ENCODE peak calls at places on chromosomes 4 and X, in five cellular contexts. T, R, I, O and K are unnamed samples.

GRCh38 chr4:10115271-10115656 is 1.3 kb downstream of the WDR1 start:
- DNase-seq in I (no peak), O (no peak), R (peak), T (no peak), K (no peak)

GRCh38 chr4:149706942-149707341 is 108.7 kb downstream of the IQCM start:
- DNase-seq in O (no peak), I (no peak), R (no peak), T (no peak), K (no peak)

GRCh38 chr4:170008376-170008775 is 17.8 kb downstream of the MFAP3L start:
- DNase-seq in O (no peak), R (peak), I (no peak), T (no peak), K (no peak)

GRCh38 chr4:53019485-53020382 is 157.6 kb downstream of the RASL11B start:
- DNase-seq in O (no peak), R (peak), T (no peak), I (no peak), K (no peak)

GRCh38 chrX:39725928-39726619 is 371.7 kb downstream of the BCOR start:
- DNase-seq in R (peak), O (no peak), I (no peak), T (no peak), K (no peak)

GRCh38 chr4:27764526-27764837 is 903.8 kb downstream of the STIM2 start:
- DNase-seq in O (no peak), R (no peak), I (no peak), T (no peak), K (no peak)

GRCh38 chrX:44483965-44484606 is 58.6 kb downstream of the FUNDC1 start:
- DNase-seq in T (no peak), R (peak), I (no peak), O (no peak), K (no peak)

GRCh38 chr4:17128268-17128667 is 229.8 kb upstream of the LDB2 start:
- DNase-seq in O (no peak), R (no peak), I (no peak), T (no peak), K (no peak)

GRCh38 chr4:149409186-149410056 is 406.2 kb downstream of the IQCM start:
- DNase-seq in O (no peak), T (peak), I (no peak), R (peak), K (peak)

GRCh38 chr4:46016306-46016705 is 107.5 kb downstream of the GABRG1 start:
- DNase-seq in T (no peak), I (no peak), R (no peak), O (no peak), K (no peak)

GRCh38 chrX:1582686-1583437 is 8.5 kb upstream of the AKAP17A start:
- DNase-seq in O (peak), I (no peak), T (no peak), R (peak), K (no peak)

GRCh38 chrX:154369453-154370299 is 4.8 kb downstream of the FLNA start:
- DNase-seq in T (peak), I (peak), R (peak), O (peak), K (peak)

GRCh38 chr4:152713951-152714705 is 34.3 kb upstream of the TMEM154 start:
- DNase-seq in O (no peak), T (peak), R (no peak), I (no peak), K (no peak)

GRCh38 chr4:28565434-28565833 is 1704.8 kb downstream of the STIM2 start:
- DNase-seq in O (no peak), R (no peak), I (no peak), T (no peak), K (no peak)

GRCh38 chr4:16779028-16779675 is 119.3 kb downstream of the LDB2 start:
- DNase-seq in I (no peak), R (no peak), T (no peak), O (no peak), K (no peak)

GRCh38 chrX:2188316-2188715 is 312.5 kb downstream of the DHRSX start:
- DNase-seq in T (no peak), O (no peak), R (no peak), I (no peak), K (no peak)

GRCh38 chr4:113162089-113162488 is 112.6 kb downstream of the ANK2 start:
- DNase-seq in T (no peak), O (no peak), R (peak), I (no peak), K (no peak)

GRCh38 chrX:964831-965416 is 247.5 kb downstream of the CRLF2 start:
- DNase-seq in O (no peak), R (no peak), T (no peak), I (no peak), K (no peak)

GRCh38 chrX:110944323-110944761 is 148.7 kb upstream of the CHRDL1 start:
- DNase-seq in O (no peak), T (no peak), R (no peak), I (no peak), K (no peak)

GRCh38 chr4:122531514-122531913 is 75.0 kb upstream of the IL2 start:
- DNase-seq in R (no peak), I (no peak), T (no peak), O (no peak), K (no peak)

GRCh38 chr4:84582302-84582987 is 482 bp upstream of the CDS1 start:
- DNase-seq in R (peak), O (peak), I (peak), T (peak), K (peak)

GRCh38 chrX:150566734-150567182 is 1.7 kb upstream of the MTM1 start:
- DNase-seq in T (no peak), R (no peak), O (no peak), I (no peak), K (no peak)

GRCh38 chr4:37486134-37486533 is 200.0 kb downstream of the RELL1 start:
- DNase-seq in I (no peak), T (no peak), R (no peak), O (no peak), K (no peak)

GRCh38 chr4:155624478-155624877 is 42.2 kb upstream of the GUCY1A1 start:
- DNase-seq in I (no peak), O (no peak), T (no peak), R (no peak), K (no peak)

GRCh38 chr4:112550728-112551127 is 34.7 kb upstream of the NEUROG2 start:
- DNase-seq in O (no peak), T (no peak), R (peak), I (no peak), K (no peak)